ENCODE peak calls at places on chromosomes 11 and 22, in eight cellular contexts. One of them, this sample, is unnamed.

GRCh38 chr11:46363455-46363920 is 16.2 kb downstream of the DGKZ start:
- DNase-seq in GM03348: no peak
- DNase-seq in cardiac muscle cell: no peak
- DNase-seq in neural crest cell: no peak
- DNase-seq in astrocyte of the hippocampus: peak
- DNase-seq in HFF-Myc: no peak
- DNase-seq in activated CD4-positive, alpha-beta T cell treated with anti-CD3 and anti-CD28 coated beads, Interleukin-2, amount 10 ng/mL, durations not matched to agents 7 days and 5 days: no peak
- DNase-seq in activated T-cell treated with anti-CD3 and anti-CD28 coated beads, Interleukin-2, amount 50 U/mL, for 1 hour: no peak
- DNase-seq in this sample: peak

GRCh38 chr11:2194877-2195755 is 23.5 kb upstream of the TH start:
- DNase-seq in activated T-cell treated with anti-CD3 and anti-CD28 coated beads, Interleukin-2, amount 50 U/mL, for 1 hour: peak
- DNase-seq in GM03348: peak
- DNase-seq in activated CD4-positive, alpha-beta T cell treated with anti-CD3 and anti-CD28 coated beads, Interleukin-2, amount 10 ng/mL, durations not matched to agents 7 days and 5 days: peak
- DNase-seq in cardiac muscle cell: peak
- DNase-seq in HFF-Myc: no peak
- DNase-seq in astrocyte of the hippocampus: peak
- DNase-seq in neural crest cell: peak
- DNase-seq in this sample: peak

GRCh38 chr11:16317712-16318111 is 38.6 kb downstream of the SOX6 start:
- DNase-seq in HFF-Myc: no peak
- DNase-seq in cardiac muscle cell: no peak
- DNase-seq in neural crest cell: no peak
- DNase-seq in activated CD4-positive, alpha-beta T cell treated with anti-CD3 and anti-CD28 coated beads, Interleukin-2, amount 10 ng/mL, durations not matched to agents 7 days and 5 days: no peak
- DNase-seq in astrocyte of the hippocampus: no peak
- DNase-seq in GM03348: no peak
- DNase-seq in activated T-cell treated with anti-CD3 and anti-CD28 coated beads, Interleukin-2, amount 50 U/mL, for 1 hour: no peak
- DNase-seq in this sample: no peak

GRCh38 chr11:128772814-128773213 is 78.9 kb downstream of the FLI1 start:
- DNase-seq in cardiac muscle cell: no peak
- DNase-seq in activated T-cell treated with anti-CD3 and anti-CD28 coated beads, Interleukin-2, amount 50 U/mL, for 1 hour: peak
- DNase-seq in GM03348: no peak
- DNase-seq in astrocyte of the hippocampus: no peak
- DNase-seq in HFF-Myc: no peak
- DNase-seq in neural crest cell: no peak
- DNase-seq in activated CD4-positive, alpha-beta T cell treated with anti-CD3 and anti-CD28 coated beads, Interleukin-2, amount 10 ng/mL, durations not matched to agents 7 days and 5 days: peak
- DNase-seq in this sample: no peak

GRCh38 chr22:47687364-47687655 is 924.9 kb downstream of the TBC1D22A start:
- DNase-seq in activated T-cell treated with anti-CD3 and anti-CD28 coated beads, Interleukin-2, amount 50 U/mL, for 1 hour: no peak
- DNase-seq in cardiac muscle cell: no peak
- DNase-seq in neural crest cell: no peak
- DNase-seq in HFF-Myc: no peak
- DNase-seq in activated CD4-positive, alpha-beta T cell treated with anti-CD3 and anti-CD28 coated beads, Interleukin-2, amount 10 ng/mL, durations not matched to agents 7 days and 5 days: no peak
- DNase-seq in GM03348: no peak
- DNase-seq in astrocyte of the hippocampus: no peak
- DNase-seq in this sample: no peak

GRCh38 chr11:69694781-69695180 is 9.0 kb downstream of the FGF19 start:
- DNase-seq in activated T-cell treated with anti-CD3 and anti-CD28 coated beads, Interleukin-2, amount 50 U/mL, for 1 hour: no peak
- DNase-seq in neural crest cell: no peak
- DNase-seq in GM03348: no peak
- DNase-seq in HFF-Myc: no peak
- DNase-seq in astrocyte of the hippocampus: no peak
- DNase-seq in cardiac muscle cell: peak
- DNase-seq in activated CD4-positive, alpha-beta T cell treated with anti-CD3 and anti-CD28 coated beads, Interleukin-2, amount 10 ng/mL, durations not matched to agents 7 days and 5 days: no peak
- DNase-seq in this sample: no peak

GRCh38 chr22:19524170-19525115 is at the start of gene CLDN5:
- DNase-seq in HFF-Myc: no peak
- DNase-seq in GM03348: peak
- DNase-seq in astrocyte of the hippocampus: peak
- DNase-seq in neural crest cell: no peak
- DNase-seq in cardiac muscle cell: peak
- DNase-seq in activated CD4-positive, alpha-beta T cell treated with anti-CD3 and anti-CD28 coated beads, Interleukin-2, amount 10 ng/mL, durations not matched to agents 7 days and 5 days: no peak
- DNase-seq in activated T-cell treated with anti-CD3 and anti-CD28 coated beads, Interleukin-2, amount 50 U/mL, for 1 hour: no peak
- DNase-seq in this sample: peak

GRCh38 chr22:17083255-17083654 is 1.5 kb upstream of the IL17RA start:
- DNase-seq in GM03348: no peak
- DNase-seq in astrocyte of the hippocampus: no peak
- DNase-seq in neural crest cell: no peak
- DNase-seq in cardiac muscle cell: no peak
- DNase-seq in HFF-Myc: no peak
- DNase-seq in activated CD4-positive, alpha-beta T cell treated with anti-CD3 and anti-CD28 coated beads, Interleukin-2, amount 10 ng/mL, durations not matched to agents 7 days and 5 days: no peak
- DNase-seq in activated T-cell treated with anti-CD3 and anti-CD28 coated beads, Interleukin-2, amount 50 U/mL, for 1 hour: no peak
- DNase-seq in this sample: no peak

GRCh38 chr11:2534957-2535672 is 90.3 kb downstream of the KCNQ1 start:
- DNase-seq in activated CD4-positive, alpha-beta T cell treated with anti-CD3 and anti-CD28 coated beads, Interleukin-2, amount 10 ng/mL, durations not matched to agents 7 days and 5 days: no peak
- DNase-seq in activated T-cell treated with anti-CD3 and anti-CD28 coated beads, Interleukin-2, amount 50 U/mL, for 1 hour: no peak
- DNase-seq in GM03348: no peak
- DNase-seq in cardiac muscle cell: no peak
- DNase-seq in astrocyte of the hippocampus: no peak
- DNase-seq in neural crest cell: no peak
- DNase-seq in HFF-Myc: no peak
- DNase-seq in this sample: no peak